ENCODE peak calls at places on chromosomes 11 and 22, in four cellular contexts. C, Z, J and B are unnamed samples.

GRCh38 chr22:26547426-26547825 is 35.2 kb upstream of the TFIP11 start:
- DNase-seq in C (no peak), Z (no peak), J (no peak), B (no peak)

GRCh38 chr11:64266339-64266738 is 15.0 kb downstream of the PLCB3 start:
- DNase-seq in C (no peak), Z (no peak), J (no peak), B (no peak)

GRCh38 chr11:61021661-61022212 is 50.3 kb downstream of the CD6 start:
- DNase-seq in C (peak; percentile 35), Z (peak; percentile 89), J (no peak), B (peak; percentile 83)

GRCh38 chr22:49546811-49547585 is 280.7 kb downstream of the BRD1 start:
- DNase-seq in C (no peak), Z (no peak), J (no peak), B (peak; percentile 1)

GRCh38 chr11:17595526-17596309 is 48.7 kb downstream of the OTOG start:
- DNase-seq in C (no peak), Z (peak; percentile 30), J (no peak), B (peak; percentile 5)

GRCh38 chr11:77130763-77131513 is 2.9 kb downstream of the MYO7A start:
- DNase-seq in C (no peak), Z (no peak), J (peak; percentile 76), B (no peak)

GRCh38 chr11:64396079-64396591 is 37.2 kb downstream of the RPS6KA4 start:
- DNase-seq in C (no peak), Z (peak; percentile 62), J (no peak), B (peak; percentile 48)

GRCh38 chr11:31535479-31535878 is 25.9 kb downstream of the ELP4 start:
- DNase-seq in C (no peak), Z (no peak), J (no peak), B (no peak)

GRCh38 chr11:12900496-12900895 is 108.6 kb upstream of the RASSF10 start:
- DNase-seq in C (no peak), Z (no peak), J (no peak), B (no peak)

GRCh38 chr11:116855413-116855812 is 18.0 kb upstream of the APOA1 start:
- DNase-seq in C (no peak), Z (no peak), J (no peak), B (no peak)

GRCh38 chr11:48210052-48210451 is 6.6 kb upstream of the OR4B1 start:
- DNase-seq in C (no peak), Z (no peak), J (no peak), B (no peak)

GRCh38 chr22:23847991-23848864 is 9.4 kb upstream of the DERL3 start:
- DNase-seq in C (no peak), Z (no peak), J (no peak), B (peak; percentile 52)

GRCh38 chr22:48717883-48718817 is 1109.5 kb downstream of the BRD1 start:
- DNase-seq in C (no peak), Z (no peak), J (no peak), B (peak; percentile 7)

GRCh38 chr11:116579857-116580727 is 192.7 kb downstream of the BUD13 start:
- DNase-seq in C (no peak), Z (peak; percentile 69), J (no peak), B (peak; percentile 56)

GRCh38 chr11:44125598-44125997 is 30.1 kb downstream of the EXT2 start:
- DNase-seq in C (no peak), Z (no peak), J (no peak), B (no peak)

DNA sequence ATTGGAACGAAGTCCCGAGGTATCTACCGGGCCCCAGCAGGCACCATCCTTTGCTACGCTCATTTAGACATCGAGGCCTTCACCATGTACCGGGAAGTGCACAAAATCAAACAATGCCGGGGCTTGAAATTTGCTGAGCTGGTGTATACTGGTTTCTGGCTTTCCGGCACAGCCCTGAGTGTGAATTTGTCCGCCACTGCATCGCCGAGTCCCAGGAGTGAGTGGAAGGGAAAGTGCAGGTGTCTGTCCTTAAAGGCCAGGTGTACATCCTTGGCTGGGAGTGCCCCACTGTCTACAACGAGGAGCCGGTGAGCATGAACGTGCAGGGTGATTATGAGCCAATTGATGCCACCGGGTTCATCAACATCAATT is 158.8 kb upstream of the GUCY1A2 start:
- DNase-seq in C (no peak), Z (no peak), J (no peak), B (no peak)
- TF ChIP-seq TEAD4 in C (no peak), Z (no peak), J (no peak), B (no peak)

DNA sequence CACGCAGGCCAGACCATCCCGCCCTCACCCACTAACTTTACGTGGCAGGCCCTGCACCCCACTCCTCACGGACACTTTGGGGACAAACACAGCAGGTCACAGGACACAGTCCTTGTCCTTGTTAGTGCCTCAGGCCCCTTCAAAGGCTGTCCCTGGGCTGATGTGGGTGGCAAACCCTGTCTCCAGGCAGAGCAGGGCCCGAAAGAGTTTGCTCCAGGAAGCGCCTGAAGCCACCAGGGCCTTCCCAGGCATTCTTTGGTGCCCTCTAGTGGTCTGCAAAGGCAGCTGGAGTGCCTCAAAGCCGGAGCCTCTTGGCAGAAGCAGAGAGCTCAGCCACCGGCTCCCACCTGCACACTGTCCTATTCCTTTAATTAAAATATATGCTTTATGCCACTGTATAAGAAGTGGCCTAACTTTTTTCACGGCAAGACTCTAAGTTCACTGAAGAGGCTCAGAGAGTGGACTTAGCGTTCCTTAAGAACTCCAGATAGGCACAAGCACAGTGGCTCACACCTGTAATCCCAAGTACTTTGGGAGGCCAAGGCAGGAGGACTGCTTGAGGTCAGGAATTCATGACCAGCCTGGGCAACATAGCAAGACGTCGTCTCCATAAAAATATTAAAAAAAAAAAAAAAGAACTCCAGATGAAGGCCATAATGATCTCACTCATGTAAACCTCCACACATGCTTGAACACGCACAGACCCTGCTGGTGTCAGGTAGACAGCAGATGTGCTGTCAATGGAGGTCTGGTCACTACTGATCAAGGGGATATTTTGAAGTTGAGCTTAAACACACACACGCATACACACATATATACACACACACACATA is 11.1 kb downstream of the TXN2 start:
- DNase-seq in C (peak; percentile 66), Z (peak; percentile 83), J (peak; percentile 82), B (peak; percentile 86)
- TF ChIP-seq TEAD4 in C (no peak), Z (no peak), J (no peak), B (no peak)

GRCh38 chr11:93329936-93330445 is 551 bp upstream of the DEUP1 start:
- DNase-seq in C (peak; percentile 16), Z (peak; percentile 55), J (peak; percentile 29), B (peak; percentile 36)
- TF ChIP-seq TEAD4 in C (no peak), Z (no peak), J (no peak), B (no peak)

GRCh38 chr11:9692696-9693095 is 28.8 kb downstream of the SWAP70 start:
- DNase-seq in C (no peak), Z (no peak), J (no peak), B (no peak)

GRCh38 chr11:9691865-9692264 is 28.0 kb downstream of the SWAP70 start:
- DNase-seq in C (no peak), Z (no peak), J (no peak), B (no peak)

GRCh38 chr11:9687736-9688494 is 24.0 kb downstream of the SWAP70 start:
- DNase-seq in C (no peak), Z (no peak), J (no peak), B (no peak)

GRCh38 chr11:9689721-9690120 is 25.8 kb downstream of the SWAP70 start:
- DNase-seq in C (no peak), Z (no peak), J (no peak), B (no peak)

DNA sequence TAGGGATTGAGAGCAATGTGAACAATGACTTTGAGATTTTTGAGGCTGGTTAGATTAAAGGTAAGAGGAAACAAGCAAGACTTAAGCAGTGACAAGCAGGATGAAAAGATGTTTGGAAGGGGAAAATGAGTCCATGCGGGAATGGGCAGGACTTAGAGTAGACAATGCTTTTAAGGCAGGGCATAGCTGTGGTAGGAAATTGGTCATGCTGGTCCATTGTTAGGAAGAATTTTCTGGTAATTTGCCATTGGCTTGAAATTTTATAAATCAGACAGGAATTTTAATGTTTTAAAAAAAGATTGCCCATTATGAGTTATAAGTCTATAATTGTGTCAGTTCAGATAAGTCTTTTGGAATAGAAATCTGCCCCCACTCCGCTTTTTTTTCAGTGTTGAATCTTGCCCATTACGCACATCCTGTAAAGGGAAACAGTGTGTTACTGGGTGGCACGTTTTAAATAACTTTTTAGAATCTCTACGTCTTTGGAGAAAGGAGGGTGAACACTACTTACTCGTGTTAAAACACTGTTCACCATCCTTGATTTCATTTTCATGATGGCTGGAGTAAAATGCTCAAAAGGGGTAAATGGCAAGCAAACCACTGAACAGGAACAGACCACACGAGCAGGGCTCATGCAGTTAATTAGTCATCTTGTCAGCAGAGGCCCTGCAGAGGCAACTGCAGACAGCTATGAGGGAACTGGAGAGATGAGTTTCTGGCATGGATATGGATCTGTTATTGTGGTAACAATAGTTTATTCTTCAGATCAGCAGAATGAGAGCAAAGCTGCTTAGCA is 25.0 kb downstream of the SWAP70 start:
- DNase-seq in C (no peak), Z (no peak), J (peak; percentile 55), B (no peak)
- TF ChIP-seq TEAD4 in C (no peak), Z (no peak), J (no peak), B (no peak)

GRCh38 chr11:26186389-26186788 is 145.5 kb upstream of the ANO3 start:
- DNase-seq in C (no peak), Z (no peak), J (no peak), B (no peak)

GRCh38 chr11:26188559-26188958 is 143.4 kb upstream of the ANO3 start:
- DNase-seq in C (no peak), Z (no peak), J (no peak), B (no peak)

GRCh38 chr11:26191193-26191592 is 140.7 kb upstream of the ANO3 start:
- DNase-seq in C (no peak), Z (no peak), J (no peak), B (no peak)

GRCh38 chr11:26187639-26188038 is 144.3 kb upstream of the ANO3 start:
- DNase-seq in C (no peak), Z (no peak), J (no peak), B (no peak)
- TF ChIP-seq TEAD4 in C (no peak), Z (no peak), J (no peak), B (no peak)

GRCh38 chr11:73981051-73981805 is 1.4 kb downstream of the UCP2 start:
- DNase-seq in C (peak; percentile 30), Z (no peak), J (no peak), B (no peak)

GRCh38 chr11:73982990-73983763 is 534 bp upstream of the UCP2 start:
- DNase-seq in C (peak; percentile 97), Z (peak; percentile 91), J (peak; percentile 97), B (peak; percentile 91)

GRCh38 chr11:73980001-73980960 is 2.4 kb downstream of the UCP2 start:
- DNase-seq in C (peak; percentile 39), Z (no peak), J (no peak), B (no peak)

GRCh38 chr11:73983764-73984543 is 1.3 kb upstream of the UCP2 start:
- DNase-seq in C (peak; percentile 5), Z (no peak), J (peak; percentile 49), B (no peak)

DNA sequence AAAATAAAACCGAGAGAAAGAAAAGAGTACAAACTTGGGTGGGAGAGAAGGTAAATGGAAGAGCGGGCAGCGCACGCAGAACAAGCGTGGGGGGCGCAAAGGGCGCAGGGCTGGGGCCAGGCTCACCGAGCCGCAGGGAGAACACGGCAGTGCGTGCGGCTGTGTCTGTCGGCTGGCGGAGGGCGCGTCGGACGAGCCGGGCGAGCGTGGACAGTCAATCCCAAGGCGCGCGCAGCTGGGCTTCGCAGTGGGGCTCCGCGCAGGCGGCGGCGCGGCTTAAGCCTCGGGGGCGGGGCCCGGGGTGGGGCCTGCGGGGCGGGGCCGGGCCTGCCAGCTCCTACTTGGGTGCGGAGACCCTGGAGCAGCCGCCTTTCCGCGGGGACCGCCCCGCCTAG is at the start of gene UCP2:
- DNase-seq in C (peak; percentile 91), Z (no peak), J (peak; percentile 95), B (peak; percentile 78)
- TF ChIP-seq TEAD4 in C (no peak), Z (no peak), J (no peak), B (no peak)